ENCODE peak calls at places on chromosomes 2 and 18, in five cellular contexts. D, A, L, G and O are unnamed samples.

GRCh38 chr2:138275881-138276280 is 225.7 kb upstream of the SPOPL start:
- DNase-seq in A (no peak), G (peak), L (no peak), D (no peak), O (no peak)

GRCh38 chr18:78754311-78755043 is 225.1 kb upstream of the SALL3 start:
- DNase-seq in G (no peak), L (no peak), A (no peak), D (no peak), O (no peak)

GRCh38 chr2:100317634-100318033 is 4.7 kb downstream of the LONRF2 start:
- DNase-seq in A (no peak), L (no peak), G (peak), D (no peak), O (no peak)

GRCh38 chr2:62334440-62335058 is 138.6 kb downstream of the B3GNT2 start:
- DNase-seq in D (no peak), L (no peak), A (no peak), G (no peak), O (no peak)

GRCh38 chr2:199992296-199992695 is 36.9 kb downstream of the MAIP1 start:
- DNase-seq in D (no peak), G (no peak), L (no peak), A (no peak), O (no peak)

GRCh38 chr2:203693242-203693879 is 13.1 kb upstream of the CD28 start:
- DNase-seq in G (no peak), A (no peak), L (peak), D (no peak), O (no peak)

GRCh38 chr2:15968280-15969178 is 28.2 kb downstream of the MYCN start:
- DNase-seq in L (no peak), G (no peak), A (no peak), D (no peak), O (no peak)

GRCh38 chr2:216710531-216711282 is 15.4 kb upstream of the IGFBP5 start:
- DNase-seq in L (no peak), D (no peak), A (no peak), G (no peak), O (no peak)

GRCh38 chr2:233473386-233473791 is 93.2 kb downstream of the USP40 start:
- DNase-seq in L (no peak), D (no peak), G (no peak), A (no peak), O (no peak)

GRCh38 chr2:226115832-226116200 is 683.8 kb downstream of the IRS1 start:
- DNase-seq in D (no peak), G (peak), A (no peak), L (no peak), O (no peak)

GRCh38 chr2:234571620-234572407 is 74.9 kb upstream of the ARL4C start:
- DNase-seq in A (no peak), L (peak), G (no peak), D (no peak), O (no peak)

GRCh38 chr2:18516112-18516511 is 44.3 kb downstream of the RDH14 start:
- DNase-seq in D (no peak), L (no peak), A (no peak), G (no peak), O (no peak)

GRCh38 chr2:23360571-23361125 is 24.3 kb upstream of the KLHL29 start:
- DNase-seq in A (peak), D (no peak), G (peak), L (no peak), O (no peak)

GRCh38 chr2:157741819-157742484 is 113.3 kb upstream of the ACVR1C start:
- DNase-seq in L (no peak), A (no peak), G (no peak), D (no peak), O (no peak)

GRCh38 chr2:1748176-1748740 is 3.9 kb upstream of the PXDN start:
- DNase-seq in G (no peak), A (no peak), L (no peak), D (no peak), O (no peak)

GRCh38 chr2:182593394-182593707 is 122.7 kb upstream of the DNAJC10 start:
- DNase-seq in L (no peak), D (no peak), G (no peak), A (peak), O (no peak)

GRCh38 chr2:19575618-19576017 is 217.2 kb upstream of the OSR1 start:
- DNase-seq in L (no peak), D (no peak), G (no peak), A (no peak), O (no peak)

GRCh38 chr18:21129586-21130216 is 18.1 kb upstream of the ROCK1 start:
- DNase-seq in D (no peak), A (no peak), G (no peak), L (no peak), O (no peak)